ENCODE peak calls at places on chromosome 19, in seven cellular contexts. C is HepG2, Z is K562, X is SK-N-SH, F is H1, L is GM12878, O is HCT116. I is an unnamed sample.

GRCh38 chr19:45913874-45914830 is at the start of gene NANOS2:
- DNase-seq in X (no peak), C (peak; percentile 50), O (peak; percentile 56), F (peak; percentile 54), Z (peak; percentile 79), L (no peak), I (no peak)

GRCh38 chr19:45547211-45547770 is 37.3 kb downstream of the OPA3 start:
- DNase-seq in X (no peak), L (no peak), O (no peak), F (no peak), Z (no peak), C (no peak), I (no peak)

GRCh38 chr19:27822336-27822735 is 1390.6 kb downstream of the UQCRFS1 start:
- DNase-seq in X (no peak), O (no peak), Z (no peak), L (no peak), F (no peak), C (no peak), I (no peak)

GRCh38 chr19:56837004-56837403 is 3.5 kb downstream of the PEG3 start:
- DNase-seq in C (peak; percentile 37), X (peak; percentile 10), L (no peak), F (no peak), O (no peak), Z (no peak), I (no peak)

GRCh38 chr19:1956868-1957492 is 16.0 kb downstream of the CSNK1G2 start:
- DNase-seq in C (no peak), F (no peak), Z (no peak), L (no peak), O (no peak), X (no peak), I (no peak)

GRCh38 chr19:8459095-8459494 is 14.3 kb downstream of the HNRNPM start:
- DNase-seq in X (no peak), Z (no peak), O (no peak), F (no peak), C (no peak), L (no peak), I (no peak)

GRCh38 chr19:53878786-53879144 is 3.2 kb upstream of the PRKCG start:
- DNase-seq in O (no peak), L (no peak), X (no peak), C (no peak), Z (no peak), F (no peak), I (no peak)

GRCh38 chr19:1749373-1750342 is 3.6 kb upstream of the ONECUT3 start:
- DNase-seq in C (no peak), L (no peak), X (no peak), O (no peak), F (no peak), Z (no peak), I (no peak)

GRCh38 chr19:47122359-47123335 is 8.0 kb upstream of the SAE1 start:
- DNase-seq in C (peak; percentile 58), X (no peak), O (no peak), L (no peak), Z (no peak), F (no peak), I (peak; percentile 57)

GRCh38 chr19:42159942-42160341 is 27.7 kb upstream of the POU2F2 start:
- DNase-seq in X (no peak), O (no peak), L (no peak), Z (no peak), F (no peak), C (no peak), I (no peak)

GRCh38 chr19:51016798-51017683 is 2.5 kb downstream of the KLK10 start:
- DNase-seq in L (no peak), O (peak; percentile 83), Z (peak; percentile 80), F (peak; percentile 75), C (peak; percentile 31), X (peak; percentile 83), I (peak; percentile 93)

GRCh38 chr19:32464279-32464678 is 58.7 kb downstream of the DPY19L3 start:
- DNase-seq in Z (no peak), C (no peak), O (peak; percentile 3), F (no peak), L (no peak), X (peak; percentile 37), I (no peak)

GRCh38 chr19:46984077-46985010 is 35.3 kb upstream of the NPAS1 start:
- DNase-seq in Z (no peak), F (no peak), X (peak; percentile 74), C (peak; percentile 90), O (no peak), L (no peak), I (no peak)

GRCh38 chr19:7628589-7629311 is 595 bp downstream of the XAB2 start:
- DNase-seq in L (no peak), X (no peak), C (no peak), Z (peak; percentile 41), F (no peak), O (no peak), I (no peak)

GRCh38 chr19:29724102-29724641 is 9.1 kb upstream of the C19orf12 start:
- DNase-seq in O (no peak), Z (no peak), L (no peak), F (no peak), C (no peak), X (no peak), I (no peak)

GRCh38 chr19:12833747-12834417 is 497 bp downstream of the RTBDN start:
- DNase-seq in X (peak; percentile 90), F (no peak), Z (peak; percentile 78), O (no peak), L (no peak), C (no peak), I (no peak)

GRCh38 chr19:44587863-44588752 is 25.3 kb upstream of the IGSF23 start:
- DNase-seq in O (peak; percentile 78), C (peak; percentile 51), L (no peak), F (no peak), Z (peak; percentile 80), X (no peak), I (no peak)

DNA sequence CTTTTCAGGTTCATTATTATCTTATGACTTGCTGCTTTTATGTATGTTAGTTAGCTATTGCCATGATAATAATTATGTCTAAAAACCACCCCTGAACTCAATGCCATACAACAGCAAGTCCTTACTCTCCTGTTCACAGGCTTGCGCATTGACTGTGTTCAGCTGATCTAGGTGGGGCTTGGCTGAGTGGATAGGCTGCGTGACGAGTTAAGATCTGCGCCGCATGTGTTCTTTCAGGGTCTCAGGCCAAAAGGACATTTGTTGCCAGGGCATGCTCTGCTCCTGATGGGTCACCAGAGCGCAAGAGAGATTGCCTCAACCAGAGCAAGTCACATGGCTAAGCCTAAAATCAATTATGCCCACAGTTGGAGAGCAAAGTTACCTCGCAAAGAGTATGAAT is 859 bp downstream of the ZNF568 start:
- DNase-seq in C (no peak), F (no peak), X (peak; percentile 58), O (no peak), L (no peak), Z (no peak), I (peak; percentile 6)
- TF ChIP-seq JUND in C (no peak), F (no peak), X (no peak), O (no peak), L (no peak), Z (no peak), I (no peak)

GRCh38 chr19:49875177-49875576 is 2.0 kb downstream of the AKT1S1 start:
- DNase-seq in L (no peak), X (no peak), F (no peak), Z (no peak), O (no peak), C (no peak), I (no peak)
- TF ChIP-seq JUND in L (no peak), X (no peak), F (no peak), Z (no peak), O (no peak), C (no peak), I (no peak)

GRCh38 chr19:3533020-3533408 is 6.0 kb upstream of the TEKTIP1 start:
- DNase-seq in Z (no peak), L (no peak), F (no peak), X (no peak), O (no peak), C (no peak), I (no peak)
- TF ChIP-seq JUND in Z (no peak), L (no peak), F (no peak), X (no peak), O (no peak), C (no peak), I (no peak)

DNA sequence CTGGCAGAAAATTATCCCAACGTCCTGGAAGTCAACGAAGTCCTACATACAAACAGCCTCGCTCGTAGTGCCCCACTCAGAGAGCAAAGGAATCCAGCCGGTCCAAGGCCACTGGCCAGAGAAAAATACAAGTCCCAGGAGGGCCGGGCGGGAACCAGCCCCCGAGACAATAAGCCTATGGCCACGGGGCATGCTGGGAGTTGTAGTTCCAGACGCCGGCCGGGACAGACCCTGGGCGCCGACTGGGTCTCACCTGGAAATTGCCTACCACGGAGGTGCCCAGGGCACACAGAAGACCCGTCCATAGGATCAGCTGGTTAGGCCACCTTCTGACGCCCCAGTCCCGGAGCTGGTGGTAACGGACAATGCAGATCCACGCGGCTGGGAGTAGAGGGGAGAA is 5.4 kb downstream of the TMEM150B start:
- DNase-seq in L (no peak), X (peak; percentile 83), Z (peak; percentile 69), C (no peak), O (no peak), F (peak; percentile 61), I (no peak)
- TF ChIP-seq JUND in L (no peak), X (no peak), Z (no peak), C (no peak), O (no peak), F (no peak), I (no peak)

GRCh38 chr19:35045667-35046300 is 4.3 kb downstream of the HPN start:
- DNase-seq in F (no peak), Z (peak; percentile 69), X (peak; percentile 51), C (no peak), O (no peak), L (peak; percentile 16), I (no peak)
- TF ChIP-seq JUND in F (no peak), Z (no peak), X (no peak), C (no peak), O (no peak), L (no peak), I (no peak)

GRCh38 chr19:40974633-40975037 is 16.4 kb upstream of the CYP2B6 start:
- DNase-seq in Z (peak; percentile 85), L (peak; percentile 3), X (peak; percentile 71), O (peak; percentile 64), C (peak; percentile 62), F (peak; percentile 53), I (peak; percentile 53)

GRCh38 chr19:40982594-40983101 is 8.4 kb upstream of the CYP2B6 start:
- DNase-seq in C (no peak), F (peak; percentile 63), Z (no peak), X (no peak), O (no peak), L (no peak), I (no peak)

GRCh38 chr19:40976134-40976533 is 14.9 kb upstream of the CYP2B6 start:
- DNase-seq in X (no peak), Z (no peak), L (peak; percentile 2), C (no peak), F (no peak), O (no peak), I (no peak)

DNA sequence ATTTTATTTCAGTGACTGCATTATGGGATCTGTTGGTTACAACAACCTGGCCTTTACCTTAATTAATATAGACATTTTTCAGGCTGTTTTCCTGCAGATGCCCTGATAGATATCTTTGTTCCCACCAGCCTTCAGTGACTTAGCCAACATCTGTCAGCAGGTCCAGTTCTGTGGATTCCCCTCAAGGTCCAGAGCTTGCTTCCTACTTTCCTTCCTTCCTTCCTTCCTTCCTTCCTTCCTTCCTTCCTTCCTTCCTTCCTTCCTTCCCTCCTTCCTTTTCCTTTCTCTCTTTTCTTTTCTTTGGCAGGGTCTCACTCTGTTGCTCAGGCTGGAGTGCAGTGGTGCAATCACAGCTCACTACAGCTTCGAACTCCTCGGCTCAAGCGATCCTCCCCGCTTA is 14.4 kb upstream of the CYP2B6 start:
- DNase-seq in X (no peak), Z (no peak), F (no peak), C (no peak), L (no peak), O (no peak), I (no peak)
- TF ChIP-seq JUND in X (no peak), Z (no peak), F (no peak), C (no peak), L (no peak), O (no peak), I (no peak)